ENCODE peak calls at places on chromosomes 13 and 19, in six cellular contexts. K is GM12891, W is H1, J is K562, P is HepG2, Y is GM12878. Q is an unnamed sample.

GRCh38 chr13:112697756-112698655 is 8.2 kb downstream of the ATP11A start:
- DNase-seq in K (no peak), W (no peak), J (no peak), P (peak), Y (no peak), Q (no peak)

GRCh38 chr13:33560722-33561121 is 257.2 kb upstream of the RFC3 start:
- DNase-seq in K (no peak), W (no peak), J (no peak), P (no peak), Y (no peak), Q (no peak)

GRCh38 chr19:8611890-8612806 is 1.6 kb upstream of the ADAMTS10 start:
- DNase-seq in K (no peak), W (peak), J (no peak), P (no peak), Y (no peak), Q (no peak)

GRCh38 chr19:27796073-27796472 is 1416.9 kb downstream of the UQCRFS1 start:
- DNase-seq in K (no peak), W (no peak), J (no peak), P (no peak), Y (no peak), Q (no peak)

GRCh38 chr13:40993119-40993518 is 26.0 kb downstream of the ELF1 start:
- DNase-seq in K (no peak), W (no peak), J (no peak), P (no peak), Y (no peak), Q (no peak)

GRCh38 chr13:40502236-40502635 is 164.2 kb downstream of the FOXO1 start:
- DNase-seq in K (no peak), W (no peak), J (no peak), P (no peak), Y (no peak), Q (no peak)

GRCh38 chr19:4541114-4541805 is 1.4 kb upstream of the LRG1 start:
- DNase-seq in K (no peak), W (no peak), J (no peak), P (no peak), Y (no peak), Q (no peak)

GRCh38 chr13:112705286-112705685 is 15.4 kb downstream of the ATP11A start:
- DNase-seq in K (no peak), W (no peak), J (no peak), P (no peak), Y (no peak), Q (no peak)

GRCh38 chr13:79349011-79349410 is 57.0 kb downstream of the RBM26 start:
- DNase-seq in K (no peak), W (no peak), J (no peak), P (no peak), Y (no peak), Q (no peak)

GRCh38 chr13:111007209-111007608 is 92.3 kb upstream of the ANKRD10 start:
- DNase-seq in K (no peak), W (no peak), J (no peak), P (no peak), Y (no peak), Q (no peak)

GRCh38 chr19:17475541-17476115 is 5.3 kb downstream of the SLC27A1 start:
- DNase-seq in K (no peak), W (no peak), J (no peak), P (peak), Y (no peak), Q (no peak)

GRCh38 chr19:39494661-39495060 is 4.1 kb upstream of the DLL3 start:
- DNase-seq in K (no peak), W (no peak), J (no peak), P (no peak), Y (no peak), Q (no peak)

GRCh38 chr19:46739290-46739771 is 6.5 kb upstream of the FKRP start:
- DNase-seq in K (no peak), W (no peak), J (no peak), P (no peak), Y (no peak), Q (no peak)

GRCh38 chr13:92838786-92839185 is 387.8 kb upstream of the GPC6 start:
- DNase-seq in K (no peak), W (no peak), J (no peak), P (peak), Y (no peak), Q (no peak)

GRCh38 chr13:32746474-32746873 is 160.2 kb downstream of the PDS5B start:
- DNase-seq in K (no peak), W (no peak), J (no peak), P (no peak), Y (no peak), Q (no peak)

GRCh38 chr19:17036640-17037039 is 10.0 kb upstream of the CPAMD8 start:
- DNase-seq in K (no peak), W (no peak), J (no peak), P (no peak), Y (no peak), Q (no peak)

GRCh38 chr13:70255406-70255991 is 147.2 kb upstream of the KLHL1 start:
- DNase-seq in K (no peak), W (no peak), J (no peak), P (no peak), Y (no peak), Q (no peak)

GRCh38 chr19:5099822-5100221 is 130.9 kb downstream of the KDM4B start:
- DNase-seq in K (no peak), W (no peak), J (no peak), P (no peak), Y (no peak), Q (no peak)

GRCh38 chr13:105915451-105915850 is 620.0 kb downstream of the EFNB2 start:
- DNase-seq in K (no peak), W (no peak), J (no peak), P (no peak), Y (no peak), Q (no peak)

GRCh38 chr13:110509971-110510786 is 51.3 kb downstream of the RAB20 start:
- DNase-seq in K (peak), W (no peak), J (peak), P (no peak), Y (no peak), Q (no peak)

GRCh38 chr13:73403362-73404150 is 344.8 kb downstream of the KLF5 start:
- DNase-seq in K (no peak), W (no peak), J (no peak), P (no peak), Y (no peak), Q (no peak)

GRCh38 chr13:97329331-97329730 is 104.6 kb upstream of the RAP2A start:
- DNase-seq in K (no peak), W (no peak), J (no peak), P (no peak), Y (no peak), Q (no peak)

GRCh38 chr19:7673995-7674667 is 2.8 kb upstream of the MCEMP1 start:
- DNase-seq in K (no peak), W (no peak), J (peak), P (peak), Y (no peak), Q (no peak)

GRCh38 chr19:888615-889385 is 4.2 kb downstream of the MED16 start:
- DNase-seq in K (no peak), W (no peak), J (peak), P (no peak), Y (no peak), Q (no peak)

GRCh38 chr13:77537302-77537919 is 1.9 kb downstream of the SCEL start:
- DNase-seq in K (no peak), W (no peak), J (no peak), P (no peak), Y (no peak), Q (no peak)
- TF ChIP-seq TAF1 in K (no peak), W (no peak), J (no peak), P (no peak), Y (no peak), Q (no peak)

GRCh38 chr19:11089254-11090013 is at the start of gene LDLR:
- DNase-seq in K (peak), W (peak), J (peak), P (peak), Y (peak), Q (peak)

GRCh38 chr19:11090264-11091032 is 1.2 kb downstream of the LDLR start:
- DNase-seq in K (peak), W (peak), J (peak), P (peak), Y (peak), Q (peak)

GRCh38 chr19:11088508-11089253 is 582 bp upstream of the LDLR start:
- DNase-seq in K (no peak), W (no peak), J (no peak), P (peak), Y (no peak), Q (no peak)

GRCh38 chr19:11092181-11092538 is 2.9 kb downstream of the LDLR start:
- DNase-seq in K (no peak), W (no peak), J (no peak), P (peak), Y (no peak), Q (no peak)

GRCh38 chr19:11091343-11092153 is 2.3 kb downstream of the LDLR start:
- DNase-seq in K (no peak), W (no peak), J (no peak), P (peak), Y (no peak), Q (no peak)
- TF ChIP-seq POLR2AphosphoS5 in K (no peak), W (peak), J (peak), P (no peak), Y (peak), Q (no peak)

GRCh38 chr13:46761174-46761573 is 35.8 kb downstream of the ESD start:
- DNase-seq in K (no peak), W (no peak), J (no peak), P (no peak), Y (no peak), Q (no peak)

GRCh38 chr13:46756977-46757376 is 40.0 kb downstream of the ESD start:
- DNase-seq in K (no peak), W (no peak), J (no peak), P (no peak), Y (no peak), Q (no peak)

GRCh38 chr13:46757640-46758039 is 39.3 kb downstream of the ESD start:
- DNase-seq in K (no peak), W (no peak), J (no peak), P (no peak), Y (no peak), Q (no peak)

GRCh38 chr13:46761866-46762265 is 35.1 kb downstream of the ESD start:
- DNase-seq in K (no peak), W (no peak), J (no peak), P (no peak), Y (no peak), Q (no peak)

GRCh38 chr13:46759861-46760260 is 37.1 kb downstream of the ESD start:
- DNase-seq in K (no peak), W (no peak), J (no peak), P (no peak), Y (no peak), Q (no peak)
- TF ChIP-seq POLR2A in K (no peak), W (no peak), J (no peak), P (no peak), Y (no peak), Q (no peak)

DNA sequence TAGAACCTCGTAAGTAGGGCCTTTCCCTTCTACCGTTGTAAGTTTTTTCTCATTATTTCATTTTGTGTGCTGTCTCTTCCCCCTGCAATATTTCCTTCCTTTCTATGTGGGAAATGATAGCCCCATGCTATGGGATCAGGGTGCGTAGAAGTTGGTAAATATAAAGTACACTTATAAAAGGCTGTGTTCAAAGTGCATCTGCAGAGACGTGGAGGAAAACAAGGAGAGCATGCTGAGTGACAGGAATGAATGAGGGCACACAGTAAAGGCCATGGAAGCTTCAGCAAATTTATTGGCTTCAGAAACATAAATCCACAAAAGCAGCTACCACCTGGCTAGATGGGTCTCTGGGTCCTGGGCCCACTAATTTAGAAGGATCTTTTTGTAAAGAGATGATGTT is 21.6 kb upstream of the SPRY2 start:
- DNase-seq in K (no peak), W (no peak), J (no peak), P (peak), Y (no peak), Q (no peak)
- TF ChIP-seq TAF1 in K (no peak), W (no peak), J (no peak), P (no peak), Y (no peak), Q (no peak)

GRCh38 chr19:9934132-9934950 is 2.0 kb downstream of the OLFM2 start:
- DNase-seq in K (no peak), W (peak), J (peak), P (peak), Y (no peak), Q (peak)
- TF ChIP-seq POLR2AphosphoS5 in K (no peak), W (no peak), J (no peak), P (no peak), Y (no peak), Q (no peak)

DNA sequence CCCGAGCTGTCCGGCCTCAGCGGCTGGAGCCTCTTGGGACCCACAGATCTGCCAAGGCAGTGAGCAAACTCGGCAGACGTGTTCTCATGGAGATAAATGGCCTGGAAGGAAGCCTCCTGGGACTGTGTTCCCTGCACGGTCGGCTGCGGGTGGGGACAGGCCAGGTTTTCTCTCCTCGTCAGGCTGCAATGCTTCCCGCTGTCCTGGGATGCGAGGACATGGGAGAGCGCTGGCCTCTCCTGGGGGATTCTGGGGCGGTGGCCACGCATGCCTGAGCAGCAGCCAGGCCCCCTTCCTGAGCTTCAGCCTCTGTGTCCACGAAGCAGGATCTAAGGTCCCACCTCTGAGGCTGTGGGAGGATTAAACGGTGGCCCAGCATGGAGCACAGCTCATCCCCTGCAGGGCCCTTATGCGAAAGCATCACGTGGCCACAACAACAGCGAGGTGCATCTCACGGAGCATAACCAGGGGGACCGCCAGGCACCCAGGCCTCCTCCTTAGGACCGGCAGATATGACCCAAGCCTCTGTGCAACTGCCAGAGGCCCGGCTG is 21.2 kb upstream of the C13orf46 start:
- DNase-seq in K (no peak), W (no peak), J (no peak), P (no peak), Y (no peak), Q (no peak)
- TF ChIP-seq POLR2A in K (no peak), W (no peak), J (no peak), P (no peak), Y (no peak), Q (no peak)

DNA sequence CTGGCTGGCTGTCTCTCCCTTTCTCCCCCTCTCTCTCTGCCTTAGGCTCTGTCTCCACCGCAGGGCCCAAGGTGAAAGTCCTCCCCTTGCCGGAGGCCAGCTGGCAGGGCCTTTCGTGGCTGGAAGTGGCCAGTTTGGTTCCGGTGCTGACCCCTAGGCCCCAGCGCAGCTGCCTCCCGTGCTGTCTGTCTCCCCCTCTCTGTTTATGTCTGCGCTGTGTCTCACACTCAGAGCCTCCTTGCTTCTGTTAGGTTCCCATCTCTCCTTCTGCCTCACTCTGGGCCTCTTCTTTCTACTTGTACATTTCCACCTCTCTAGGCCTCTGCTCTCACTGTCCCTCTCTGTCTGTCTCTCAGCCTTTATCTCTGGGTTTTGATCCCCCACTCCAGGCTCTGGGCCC is 13.1 kb downstream of the CCDC97 start:
- DNase-seq in K (no peak), W (no peak), J (no peak), P (no peak), Y (no peak), Q (no peak)
- TF ChIP-seq TAF1 in K (no peak), W (no peak), J (no peak), P (no peak), Y (no peak), Q (no peak)

DNA sequence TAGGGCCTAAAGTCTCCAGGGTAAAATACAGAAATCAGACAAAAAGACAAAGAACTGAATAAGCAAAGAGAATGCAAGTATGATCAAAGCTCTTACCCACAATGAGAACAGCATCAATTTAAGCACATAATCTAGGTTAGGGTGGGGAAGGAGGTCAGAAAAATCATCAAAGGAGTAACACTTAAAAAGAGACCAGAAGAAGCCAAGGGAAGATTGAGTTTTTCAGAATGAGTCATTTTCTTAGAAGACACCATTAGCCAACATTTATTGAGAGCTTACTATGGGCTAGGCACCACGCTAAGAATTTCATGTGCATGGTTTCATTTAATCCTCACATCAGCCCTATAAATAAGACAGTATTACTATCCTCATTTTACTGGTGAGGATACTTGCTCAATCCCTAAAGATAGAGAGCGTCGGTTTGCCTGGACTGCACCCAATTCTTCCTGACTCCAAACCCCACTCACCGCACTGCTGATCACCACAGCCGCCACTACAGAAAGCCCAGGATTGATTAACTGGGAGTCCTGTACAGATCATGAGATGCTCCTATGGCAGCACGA is 1.7 kb upstream of the SHISA2 start:
- DNase-seq in K (no peak), W (no peak), J (no peak), P (no peak), Y (no peak), Q (no peak)
- TF ChIP-seq POLR2AphosphoS5 in K (no peak), W (no peak), J (no peak), P (no peak), Y (no peak), Q (no peak)

GRCh38 chr19:50357178-50358100 is 8.0 kb downstream of the NAPSA start:
- DNase-seq in K (peak), W (peak), J (peak), P (peak), Y (peak), Q (peak)
- TF ChIP-seq POLR2A in K (peak), W (no peak), J (peak), P (no peak), Y (peak), Q (peak)

Q was measured in GM12892.